ENCODE peak calls at places on chromosomes 16 and 17, in eight cellular contexts. L is A549, T is foreskin fibroblast, W is GM12878, D is HFF-Myc, Y is PC-3, S is GM23338, C is neural progenitor cell. R is an unnamed sample.

GRCh38 chr17:859461-860195 is 77.5 kb downstream of the MRM3 start:
- DNase-seq in L (no peak), T (peak), W (no peak), D (no peak), Y (no peak), S (no peak), C (peak), R (no peak)

GRCh38 chr17:40295471-40296457 is 8.1 kb downstream of the CDC6 start:
- DNase-seq in L (no peak), T (no peak), W (no peak), D (no peak), Y (no peak), S (no peak), C (no peak), R (no peak)

GRCh38 chr17:56125830-56126819 is 27.1 kb upstream of the ANKFN1 start:
- DNase-seq in L (peak), T (peak), W (no peak), D (peak), Y (peak), S (peak), C (peak), R (peak)

GRCh38 chr16:4723071-4723767 is 10.9 kb downstream of the ANKS3 start:
- DNase-seq in L (no peak), T (no peak), W (no peak), D (no peak), Y (no peak), S (no peak), C (no peak), R (no peak)

GRCh38 chr16:2614761-2615191 is 67.5 kb upstream of the KCTD5 start:
- DNase-seq in L (no peak), T (no peak), W (no peak), D (no peak), Y (no peak), S (no peak), C (no peak), R (no peak)

GRCh38 chr16:59116744-59117143 is 382.6 kb upstream of the GOT2 start:
- DNase-seq in L (no peak), T (no peak), W (no peak), D (no peak), Y (no peak), S (no peak), C (no peak), R (no peak)

GRCh38 chr17:14910916-14911315 is 354.2 kb downstream of the PMP22 start:
- DNase-seq in L (no peak), T (no peak), W (no peak), D (no peak), Y (no peak), S (no peak), C (no peak), R (no peak)

GRCh38 chr17:74272731-74273201 is 1.3 kb upstream of the DNAI2 start:
- DNase-seq in L (no peak), T (no peak), W (no peak), D (no peak), Y (no peak), S (no peak), C (peak), R (no peak)

GRCh38 chr17:8871081-8871581 is 3.7 kb upstream of the PIK3R6 start:
- DNase-seq in L (no peak), T (no peak), W (no peak), D (no peak), Y (no peak), S (no peak), C (no peak), R (no peak)

GRCh38 chr17:58556833-58557250 is 42.4 kb upstream of the MTMR4 start:
- DNase-seq in L (no peak), T (no peak), W (no peak), D (no peak), Y (no peak), S (no peak), C (peak), R (no peak)

GRCh38 chr16:10743227-10743609 is 424 bp upstream of the NUBP1 start:
- DNase-seq in L (no peak), T (no peak), W (no peak), D (no peak), Y (no peak), S (no peak), C (no peak), R (no peak)

GRCh38 chr17:78535285-78536197 is 41.7 kb downstream of the DNAH17 start:
- DNase-seq in L (peak), T (no peak), W (no peak), D (no peak), Y (peak), S (no peak), C (no peak), R (no peak)

GRCh38 chr17:28901866-28902818 is 737 bp downstream of the DHRS13 start:
- DNase-seq in L (peak), T (peak), W (no peak), D (no peak), Y (no peak), S (peak), C (no peak), R (no peak)

GRCh38 chr16:51155199-51155607 is 4.1 kb upstream of the SALL1 start:
- DNase-seq in L (no peak), T (no peak), W (no peak), D (no peak), Y (no peak), S (peak), C (peak), R (no peak)

GRCh38 chr17:67311551-67311950 is 54.8 kb downstream of the PSMD12 start:
- DNase-seq in L (no peak), T (no peak), W (no peak), D (no peak), Y (no peak), S (peak), C (no peak), R (no peak)

GRCh38 chr16:68972008-68972407 is 128.7 kb downstream of the TANGO6 start:
- DNase-seq in L (no peak), T (no peak), W (no peak), D (no peak), Y (no peak), S (peak), C (peak), R (no peak)

GRCh38 chr16:52773026-52773425 is 226.1 kb upstream of the TOX3 start:
- DNase-seq in L (no peak), T (no peak), W (no peak), D (no peak), Y (no peak), S (no peak), C (no peak), R (no peak)

GRCh38 chr17:61869138-61869537 is 5.8 kb upstream of the BRIP1 start:
- DNase-seq in L (no peak), T (no peak), W (no peak), D (no peak), Y (no peak), S (no peak), C (no peak), R (no peak)

GRCh38 chr17:61868074-61868473 is 4.7 kb upstream of the BRIP1 start:
- DNase-seq in L (no peak), T (no peak), W (no peak), D (no peak), Y (no peak), S (no peak), C (no peak), R (no peak)

GRCh38 chr17:61863801-61864126 is 436 bp upstream of the BRIP1 start:
- DNase-seq in L (no peak), T (peak), W (no peak), D (no peak), Y (no peak), S (no peak), C (no peak), R (no peak)

GRCh38 chr17:61862975-61863800 is at the start of gene BRIP1:
- DNase-seq in L (peak), T (peak), W (peak), D (peak), Y (peak), S (peak), C (peak), R (peak)

GRCh38 chr17:61867033-61867432 is 3.7 kb upstream of the BRIP1 start:
- DNase-seq in L (no peak), T (no peak), W (no peak), D (no peak), Y (no peak), S (no peak), C (no peak), R (no peak)
- TF ChIP-seq CTCF in L (no peak), T (no peak), W (no peak), D (no peak), Y (no peak), S (no peak), C (no peak), R (no peak)

GRCh38 chr17:3308603-3309002 is 10.4 kb upstream of the OR3A1 start:
- DNase-seq in L (no peak), T (no peak), W (no peak), D (no peak), Y (no peak), S (peak), C (no peak), R (no peak)
- TF ChIP-seq CTCF in L (no peak), T (no peak), W (no peak), D (no peak), Y (no peak), S (peak), C (no peak), R (no peak)

GRCh38 chr16:85455534-85455933 is 157.6 kb upstream of the GSE1 start:
- DNase-seq in L (no peak), T (no peak), W (no peak), D (no peak), Y (no peak), S (no peak), C (no peak), R (no peak)

GRCh38 chr16:85453701-85454100 is 159.4 kb upstream of the GSE1 start:
- DNase-seq in L (no peak), T (no peak), W (no peak), D (no peak), Y (no peak), S (no peak), C (no peak), R (no peak)

GRCh38 chr16:85453179-85453678 is 159.9 kb upstream of the GSE1 start:
- DNase-seq in L (no peak), T (no peak), W (no peak), D (no peak), Y (no peak), S (no peak), C (no peak), R (no peak)

GRCh38 chr16:85452364-85453178 is 160.6 kb upstream of the GSE1 start:
- DNase-seq in L (no peak), T (no peak), W (no peak), D (no peak), Y (no peak), S (no peak), C (no peak), R (no peak)

GRCh38 chr16:85454171-85454883 is 158.8 kb upstream of the GSE1 start:
- DNase-seq in L (no peak), T (no peak), W (no peak), D (no peak), Y (no peak), S (no peak), C (no peak), R (no peak)
- TF ChIP-seq CTCF in L (no peak), T (no peak), W (no peak), D (no peak), Y (no peak), S (no peak), C (peak), R (no peak)

GRCh38 chr17:11739848-11740247 is 141.6 kb downstream of the DNAH9 start:
- DNase-seq in L (no peak), T (no peak), W (no peak), D (no peak), Y (no peak), S (no peak), C (no peak), R (no peak)

GRCh38 chr17:11744696-11745095 is 146.4 kb downstream of the DNAH9 start:
- DNase-seq in L (no peak), T (no peak), W (no peak), D (no peak), Y (no peak), S (no peak), C (no peak), R (no peak)

GRCh38 chr17:11738151-11738550 is 139.9 kb downstream of the DNAH9 start:
- DNase-seq in L (no peak), T (no peak), W (no peak), D (no peak), Y (no peak), S (no peak), C (no peak), R (no peak)

GRCh38 chr17:11747441-11747840 is 149.2 kb downstream of the DNAH9 start:
- DNase-seq in L (no peak), T (no peak), W (no peak), D (no peak), Y (no peak), S (no peak), C (no peak), R (no peak)

DNA sequence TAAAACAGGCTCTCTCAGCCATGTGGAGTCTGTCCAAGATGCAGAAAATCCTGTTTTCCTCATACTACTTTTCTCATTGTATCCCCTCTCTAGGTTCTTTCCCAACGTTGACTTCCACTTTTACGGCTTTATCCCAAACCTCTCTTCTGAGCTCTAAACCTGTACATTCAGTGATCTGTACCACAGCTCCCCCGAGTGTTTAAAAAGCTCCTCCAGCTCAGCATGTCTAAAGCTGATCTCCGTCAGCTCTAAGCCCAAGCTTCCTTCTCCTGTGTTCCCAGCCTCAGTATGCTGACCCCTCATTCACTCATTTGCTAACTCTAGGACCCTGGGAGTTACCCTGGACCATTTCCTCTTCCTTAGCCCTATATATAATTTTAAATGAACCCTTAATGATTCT is 144.6 kb downstream of the DNAH9 start:
- DNase-seq in L (no peak), T (no peak), W (no peak), D (no peak), Y (no peak), S (peak), C (peak), R (no peak)
- TF ChIP-seq CTCF in L (no peak), T (no peak), W (no peak), D (no peak), Y (no peak), S (no peak), C (peak), R (no peak)

GRCh38 chr17:72529386-72529785 is 408.6 kb downstream of the SOX9 start:
- DNase-seq in L (no peak), T (no peak), W (no peak), D (no peak), Y (no peak), S (no peak), C (peak), R (no peak)
- TF ChIP-seq CTCF in L (no peak), T (no peak), W (no peak), D (no peak), Y (peak), S (no peak), C (peak), R (no peak)

GRCh38 chr16:67661864-67662652 is 1.3 kb downstream of the PARD6A start:
- DNase-seq in L (no peak), T (no peak), W (no peak), D (no peak), Y (no peak), S (no peak), C (no peak), R (no peak)
- TF ChIP-seq CTCF in L (no peak), T (no peak), W (no peak), D (no peak), Y (no peak), S (no peak), C (no peak), R (no peak)

GRCh38 chr17:51371732-51372151 is 111.4 kb downstream of the UTP18 start:
- DNase-seq in L (peak), T (peak), W (peak), D (no peak), Y (peak), S (peak), C (peak), R (no peak)
- TF ChIP-seq CTCF in L (peak), T (peak), W (peak), D (peak), Y (peak), S (peak), C (peak), R (peak)

R was measured in AG09319.